ENCODE peak calls at places on chromosomes 16 and 17, in five cellular contexts. One of them, this sample, is unnamed.
A peak's percentile ranks its signal among the peaks of the same experiment; 100 is the strongest.

GRCh38 chr17:2085648-2085949 is 30.7 kb downstream of the HIC1 start:
- DNase-seq in heart right ventricle: peak; percentile 68
- DNase-seq in lower leg skin: no peak
- DNase-seq in H7: no peak
- DNase-seq in skeletal muscle cell: no peak
- DNase-seq in this sample: no peak

GRCh38 chr16:3785413-3785812 is 68.1 kb upstream of the TRAP1 start:
- DNase-seq in heart right ventricle: no peak
- DNase-seq in lower leg skin: peak; percentile 49
- DNase-seq in H7: no peak
- DNase-seq in skeletal muscle cell: no peak
- DNase-seq in this sample: no peak

GRCh38 chr17:75490173-75490743 is 25.1 kb downstream of the CASKIN2 start:
- DNase-seq in heart right ventricle: peak; percentile 19
- DNase-seq in lower leg skin: no peak
- DNase-seq in H7: no peak
- DNase-seq in skeletal muscle cell: no peak
- DNase-seq in this sample: no peak

GRCh38 chr17:33674685-33675084 is 381.6 kb upstream of the ASIC2 start:
- DNase-seq in heart right ventricle: peak; percentile 40
- DNase-seq in lower leg skin: peak; percentile 89
- DNase-seq in H7: peak; percentile 59
- DNase-seq in skeletal muscle cell: peak; percentile 6
- DNase-seq in this sample: no peak

GRCh38 chr17:34712481-34713195 is 133.3 kb downstream of the TMEM132E start:
- DNase-seq in heart right ventricle: no peak
- DNase-seq in lower leg skin: peak; percentile 64
- DNase-seq in H7: no peak
- DNase-seq in skeletal muscle cell: no peak
- DNase-seq in this sample: no peak

GRCh38 chr16:68397710-68398171 is 50.6 kb downstream of the SMPD3 start:
- DNase-seq in heart right ventricle: no peak
- DNase-seq in lower leg skin: no peak
- DNase-seq in H7: no peak
- DNase-seq in skeletal muscle cell: no peak
- DNase-seq in this sample: no peak

GRCh38 chr17:27575100-27575911 is 55.7 kb upstream of the LGALS9 start:
- DNase-seq in heart right ventricle: no peak
- DNase-seq in lower leg skin: no peak
- DNase-seq in H7: no peak
- DNase-seq in skeletal muscle cell: no peak
- DNase-seq in this sample: no peak

GRCh38 chr16:54283735-54284318 is 2.8 kb downstream of the IRX3 start:
- DNase-seq in heart right ventricle: no peak
- DNase-seq in lower leg skin: peak; percentile 85
- DNase-seq in H7: peak; percentile 58
- DNase-seq in skeletal muscle cell: no peak
- DNase-seq in this sample: no peak

GRCh38 chr16:69477546-69477945 is 53.1 kb downstream of the CYB5B start:
- DNase-seq in heart right ventricle: no peak
- DNase-seq in lower leg skin: no peak
- DNase-seq in H7: no peak
- DNase-seq in skeletal muscle cell: no peak
- DNase-seq in this sample: no peak

GRCh38 chr16:70687172-70687531 is 1.3 kb upstream of the MTSS2 start:
- DNase-seq in heart right ventricle: peak; percentile 11
- DNase-seq in lower leg skin: no peak
- DNase-seq in H7: no peak
- DNase-seq in skeletal muscle cell: no peak
- DNase-seq in this sample: no peak

GRCh38 chr16:74700206-74701040 is at the start of gene MLKL:
- DNase-seq in heart right ventricle: peak; percentile 64
- DNase-seq in lower leg skin: peak; percentile 92
- DNase-seq in H7: peak; percentile 66
- DNase-seq in skeletal muscle cell: no peak
- DNase-seq in this sample: no peak

GRCh38 chr16:17331071-17331521 is 139.7 kb downstream of the XYLT1 start:
- DNase-seq in heart right ventricle: peak; percentile 55
- DNase-seq in lower leg skin: peak; percentile 93
- DNase-seq in H7: no peak
- DNase-seq in skeletal muscle cell: no peak
- DNase-seq in this sample: no peak

GRCh38 chr16:56771558-56772279 is 41.8 kb downstream of the NUP93 start:
- DNase-seq in heart right ventricle: no peak
- DNase-seq in lower leg skin: no peak
- DNase-seq in H7: no peak
- DNase-seq in skeletal muscle cell: no peak
- DNase-seq in this sample: no peak

GRCh38 chr17:74525781-74526288 is 5.4 kb downstream of the CD300LB start:
- DNase-seq in heart right ventricle: no peak
- DNase-seq in lower leg skin: peak; percentile 50
- DNase-seq in H7: no peak
- DNase-seq in skeletal muscle cell: no peak
- DNase-seq in this sample: no peak

GRCh38 chr17:39213852-39214251 is 11.9 kb downstream of the STAC2 start:
- DNase-seq in heart right ventricle: no peak
- DNase-seq in lower leg skin: no peak
- DNase-seq in H7: peak; percentile 61
- DNase-seq in skeletal muscle cell: no peak
- DNase-seq in this sample: no peak

GRCh38 chr17:45697076-45697475 is 87.0 kb upstream of the CRHR1 start:
- DNase-seq in heart right ventricle: no peak
- DNase-seq in lower leg skin: no peak
- DNase-seq in H7: no peak
- DNase-seq in skeletal muscle cell: no peak
- DNase-seq in this sample: no peak

GRCh38 chr17:63399316-63399715 is 46.8 kb downstream of the CYB561 start:
- DNase-seq in heart right ventricle: no peak
- DNase-seq in lower leg skin: no peak
- DNase-seq in H7: no peak
- DNase-seq in skeletal muscle cell: no peak
- DNase-seq in this sample: no peak

GRCh38 chr16:65757064-65757463 is 609.4 kb upstream of the CDH5 start:
- DNase-seq in heart right ventricle: no peak
- DNase-seq in lower leg skin: no peak
- DNase-seq in H7: no peak
- DNase-seq in skeletal muscle cell: no peak
- DNase-seq in this sample: no peak

GRCh38 chr17:21286066-21286770 is 1.7 kb downstream of the MAP2K3 start:
- DNase-seq in heart right ventricle: peak; percentile 82
- DNase-seq in lower leg skin: peak; percentile 98
- DNase-seq in H7: peak; percentile 55
- DNase-seq in skeletal muscle cell: peak; percentile 99
- DNase-seq in this sample: peak; percentile 93

DNA sequence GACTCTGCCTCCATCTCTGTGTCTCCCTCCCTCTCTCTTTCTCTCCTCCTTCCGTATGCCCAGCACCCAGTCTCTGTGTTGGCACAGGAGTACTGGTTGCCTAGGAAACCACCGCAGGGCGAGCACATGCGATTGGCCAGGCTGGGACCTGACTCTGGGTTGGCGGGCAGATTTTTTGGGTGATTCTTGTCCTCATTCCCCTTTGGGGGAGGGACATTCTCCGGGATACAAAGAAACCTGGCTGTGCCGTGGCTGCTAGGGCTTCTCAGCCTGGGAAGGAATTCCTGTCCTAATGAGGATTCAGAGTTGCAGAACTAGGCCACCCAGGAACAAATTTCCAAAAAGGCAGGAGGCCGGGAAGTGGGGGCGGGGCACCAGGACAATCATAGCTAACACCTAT is 168.9 kb downstream of the SHISA9 start:
- DNase-seq in heart right ventricle: no peak
- DNase-seq in lower leg skin: peak; percentile 48
- DNase-seq in H7: peak; percentile 78
- DNase-seq in skeletal muscle cell: no peak
- DNase-seq in this sample: no peak
- H3K4me3 ChIP-seq in heart right ventricle: no peak overlapping the region
- H3K4me3 ChIP-seq in lower leg skin: no peak overlapping the region
- H3K4me3 ChIP-seq in H7: no peak overlapping the region
- H3K4me3 ChIP-seq in skeletal muscle cell: no peak overlapping the region
- H3K4me3 ChIP-seq in this sample: no peak overlapping the region

GRCh38 chr17:40960144-40960543 is 6.6 kb downstream of the KRT39 start:
- DNase-seq in heart right ventricle: no peak
- DNase-seq in lower leg skin: no peak
- DNase-seq in H7: no peak
- DNase-seq in skeletal muscle cell: no peak
- DNase-seq in this sample: no peak
- H3K4me3 ChIP-seq in heart right ventricle: no peak overlapping the region
- H3K4me3 ChIP-seq in lower leg skin: no peak overlapping the region
- H3K4me3 ChIP-seq in H7: no peak overlapping the region
- H3K4me3 ChIP-seq in skeletal muscle cell: no peak overlapping the region
- H3K4me3 ChIP-seq in this sample: no peak overlapping the region

GRCh38 chr17:18156976-18157280 is 26.7 kb upstream of the ALKBH5 start:
- DNase-seq in heart right ventricle: no peak
- DNase-seq in lower leg skin: no peak
- DNase-seq in H7: no peak
- DNase-seq in skeletal muscle cell: no peak
- DNase-seq in this sample: no peak
- H3K4me3 ChIP-seq in heart right ventricle: no peak overlapping the region
- H3K4me3 ChIP-seq in lower leg skin: no peak overlapping the region
- H3K4me3 ChIP-seq in H7: no peak overlapping the region
- H3K4me3 ChIP-seq in skeletal muscle cell: no peak overlapping the region
- H3K4me3 ChIP-seq in this sample: no peak overlapping the region

GRCh38 chr17:6162892-6163291 is 92.7 kb downstream of the WSCD1 start:
- DNase-seq in heart right ventricle: no peak
- DNase-seq in lower leg skin: peak; percentile 64
- DNase-seq in H7: peak; percentile 53
- DNase-seq in skeletal muscle cell: no peak
- DNase-seq in this sample: no peak
- H3K4me3 ChIP-seq in heart right ventricle: no peak overlapping the region
- H3K4me3 ChIP-seq in lower leg skin: no peak overlapping the region
- H3K4me3 ChIP-seq in H7: no peak overlapping the region
- H3K4me3 ChIP-seq in skeletal muscle cell: no peak overlapping the region
- H3K4me3 ChIP-seq in this sample: no peak overlapping the region

DNA sequence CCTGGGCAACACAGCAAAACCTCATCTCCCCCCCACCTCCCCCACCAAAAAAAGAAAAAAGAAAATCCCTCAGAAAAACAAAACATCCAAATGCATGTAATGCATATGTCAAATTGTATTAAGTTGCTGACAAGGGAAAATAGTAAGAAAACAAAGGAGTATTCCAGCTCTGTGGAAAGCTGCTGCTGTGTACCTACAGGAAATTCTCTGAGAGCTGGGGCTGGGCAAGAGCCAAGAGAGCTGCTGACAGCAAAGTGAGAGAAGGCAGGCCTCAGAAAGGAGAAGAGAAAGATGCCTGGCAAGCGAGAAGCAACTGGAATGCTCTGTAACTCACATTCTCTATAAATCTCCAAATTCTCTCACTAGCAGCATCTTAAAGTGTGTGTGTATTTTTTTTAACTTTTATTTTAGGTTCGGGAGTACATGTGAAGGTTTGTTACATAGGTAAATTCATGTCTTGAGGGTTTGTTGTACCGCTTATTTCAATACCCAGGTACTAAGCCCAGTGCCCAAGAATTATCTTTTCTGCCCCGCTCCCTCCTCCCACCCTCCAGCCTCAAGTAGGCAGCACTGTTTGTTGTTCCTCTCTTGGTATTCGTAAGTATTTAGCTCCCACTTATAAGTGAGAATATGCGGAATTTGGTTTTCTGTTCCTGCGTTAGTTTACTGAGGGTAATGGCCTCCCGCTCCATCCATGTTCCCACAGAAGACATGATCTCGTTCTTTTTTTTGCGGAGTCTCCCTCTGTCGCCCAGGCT is 24.4 kb downstream of the CNTROB start:
- DNase-seq in heart right ventricle: peak; percentile 62
- DNase-seq in lower leg skin: no peak
- DNase-seq in H7: no peak
- DNase-seq in skeletal muscle cell: peak; percentile 50
- DNase-seq in this sample: no peak
- H3K4me3 ChIP-seq in heart right ventricle: no peak overlapping the region
- H3K4me3 ChIP-seq in lower leg skin: no peak overlapping the region
- H3K4me3 ChIP-seq in H7: no peak overlapping the region
- H3K4me3 ChIP-seq in skeletal muscle cell: no peak overlapping the region
- H3K4me3 ChIP-seq in this sample: no peak overlapping the region

DNA sequence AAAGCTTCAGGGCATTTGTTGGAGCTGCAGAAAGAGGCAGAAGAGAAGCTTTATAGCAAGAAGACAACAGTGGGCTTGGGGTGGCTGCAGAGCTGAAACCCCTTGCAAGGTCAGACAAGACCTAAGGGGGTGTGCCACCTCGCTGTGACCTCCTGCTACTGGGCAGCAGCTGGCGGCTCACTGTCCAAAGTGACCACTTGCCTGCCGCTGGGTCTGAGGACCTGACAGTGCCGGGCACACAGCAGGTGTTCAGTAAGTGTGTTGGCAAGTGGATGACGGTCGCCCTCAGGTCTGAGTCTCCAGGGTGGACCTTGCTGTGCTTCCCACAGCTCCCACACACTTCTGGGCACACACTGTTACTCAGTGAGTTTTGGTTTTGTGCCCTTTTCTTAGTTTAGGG is 336.5 kb downstream of the C16orf95 start:
- DNase-seq in heart right ventricle: no peak
- DNase-seq in lower leg skin: no peak
- DNase-seq in H7: no peak
- DNase-seq in skeletal muscle cell: no peak
- DNase-seq in this sample: no peak
- H3K4me3 ChIP-seq in heart right ventricle: no peak overlapping the region
- H3K4me3 ChIP-seq in lower leg skin: no peak overlapping the region
- H3K4me3 ChIP-seq in H7: no peak overlapping the region
- H3K4me3 ChIP-seq in skeletal muscle cell: no peak overlapping the region
- H3K4me3 ChIP-seq in this sample: no peak overlapping the region

DNA sequence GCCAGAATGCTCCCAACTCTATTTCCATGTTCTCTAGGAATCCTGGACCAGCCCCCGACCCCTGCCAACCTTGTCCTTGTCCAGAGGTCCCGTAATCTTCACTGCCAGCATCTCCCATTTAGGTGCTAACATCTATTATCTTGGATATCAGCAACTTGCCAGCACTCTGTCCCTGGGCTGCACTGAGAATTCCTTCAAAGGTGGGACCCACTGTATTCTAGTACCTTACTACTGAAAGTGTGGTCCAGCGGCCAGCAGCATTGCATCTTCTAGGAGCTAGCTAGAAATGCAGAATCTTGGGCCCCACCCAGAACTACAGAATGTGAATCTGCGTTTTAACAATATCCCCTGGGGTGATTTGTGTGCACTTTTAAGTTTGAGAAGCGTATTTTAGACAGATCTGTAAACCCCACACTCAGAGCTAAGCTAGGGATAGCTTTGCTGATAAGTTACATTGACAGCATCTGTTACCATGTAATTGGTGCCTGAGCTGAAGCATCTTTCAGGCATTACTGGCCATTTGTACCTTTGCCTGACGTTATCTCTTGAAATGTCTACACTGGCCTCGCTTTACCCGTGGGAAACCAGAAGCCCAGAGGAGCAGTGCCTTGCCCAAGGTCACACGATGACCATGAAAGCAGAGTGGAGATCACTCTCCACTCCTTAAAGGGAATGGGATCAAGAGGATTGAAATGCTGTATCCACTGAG is 8.3 kb downstream of the ABAT start:
- DNase-seq in heart right ventricle: no peak
- DNase-seq in lower leg skin: no peak
- DNase-seq in H7: no peak
- DNase-seq in skeletal muscle cell: no peak
- DNase-seq in this sample: no peak
- H3K4me3 ChIP-seq in heart right ventricle: no peak overlapping the region
- H3K4me3 ChIP-seq in lower leg skin: no peak overlapping the region
- H3K4me3 ChIP-seq in H7: no peak overlapping the region
- H3K4me3 ChIP-seq in skeletal muscle cell: no peak overlapping the region
- H3K4me3 ChIP-seq in this sample: no peak overlapping the region

This sample was measured in epithelial cell of proximal tubule.